ENCODE peak calls at places on chromosomes 16 and 17, in ten cellular contexts. L is neural crest cell; U is GM04503; D is right cardiac atrium; E is naive thymus-derived CD4-positive, alpha-beta T cell; Z is NCI-H1105 treated with DMSO at 0.1 percent for 48 hours; S is gastrocnemius medialis; W is activated naive CD4-positive, alpha-beta T cell treated with anti-CD3 and anti-CD28 coated beads, Interleukin-2, amount 50 U/mL, for 16 hours; I is activated T-cell treated with anti-CD3 and anti-CD28 coated beads for 1 hour; J is mucosa of gallbladder. Q is an unnamed sample.

GRCh38 chr16:57609541-57610401 is 18.7 kb upstream of the ADGRG1 start:
- DNase-seq in Z (peak), D (peak), S (no peak), L (no peak), I (no peak), U (no peak), J (peak), E (peak), W (peak), Q (peak)

GRCh38 chr17:37710344-37710886 is 34.4 kb downstream of the HNF1B start:
- DNase-seq in U (no peak), E (no peak), J (peak), S (no peak), W (no peak), D (no peak), I (no peak), Z (peak), L (peak), Q (no peak)

GRCh38 chr17:66654341-66654740 is 180.6 kb upstream of the CACNG5 start:
- DNase-seq in L (no peak), I (no peak), Z (no peak), E (no peak), J (peak), W (no peak), U (peak), D (no peak), S (no peak), Q (no peak)

GRCh38 chr17:78356163-78356713 is 3.6 kb downstream of the SOCS3 start:
- DNase-seq in S (peak), I (peak), D (peak), W (peak), E (peak), J (peak), L (no peak), Z (no peak), U (no peak), Q (peak)

GRCh38 chr17:280901-281300 is 71.7 kb downstream of the RPH3AL start:
- DNase-seq in W (no peak), S (no peak), Z (no peak), J (no peak), D (no peak), U (no peak), L (no peak), E (no peak), I (no peak), Q (no peak)

GRCh38 chr17:39699818-39700147 is at the start of gene ERBB2:
- DNase-seq in J (peak), D (peak), S (peak), E (no peak), Z (no peak), I (no peak), W (no peak), L (peak), U (peak), Q (no peak)

GRCh38 chr16:67537636-67538591 is 9.3 kb downstream of the RIPOR1 start:
- DNase-seq in Z (no peak), S (no peak), W (peak), L (peak), J (no peak), U (no peak), E (peak), D (peak), I (peak), Q (peak)

GRCh38 chr17:64386412-64387144 is 4.1 kb downstream of the PECAM1 start:
- DNase-seq in J (no peak), L (no peak), D (no peak), E (no peak), U (no peak), W (no peak), I (no peak), S (no peak), Z (no peak), Q (no peak)

GRCh38 chr17:71398706-71399620 is 721.9 kb upstream of the SOX9 start:
- DNase-seq in Z (no peak), S (no peak), L (no peak), W (no peak), I (no peak), J (no peak), E (no peak), U (no peak), D (no peak), Q (no peak)

GRCh38 chr17:80905586-80906230 is 85.9 kb upstream of the CHMP6 start:
- DNase-seq in J (no peak), W (no peak), S (no peak), U (no peak), I (no peak), E (no peak), Z (no peak), D (no peak), L (no peak), Q (no peak)

GRCh38 chr16:66862023-66862520 is 17.9 kb downstream of the CA7 start:
- DNase-seq in S (no peak), U (no peak), Z (no peak), D (peak), I (no peak), L (no peak), E (no peak), W (no peak), J (no peak), Q (no peak)

GRCh38 chr16:56814537-56815432 is 50.2 kb upstream of the SLC12A3 start:
- DNase-seq in J (no peak), U (no peak), L (no peak), E (no peak), Z (no peak), I (no peak), S (no peak), D (no peak), W (no peak), Q (no peak)

GRCh38 chr16:84518804-84519341 is 14.4 kb upstream of the MEAK7 start:
- DNase-seq in W (peak), D (no peak), L (no peak), I (peak), E (peak), U (no peak), Z (peak), J (no peak), S (no peak), Q (no peak)

GRCh38 chr16:59088401-59088800 is 354.3 kb upstream of the GOT2 start:
- DNase-seq in J (no peak), D (no peak), U (no peak), I (no peak), Z (no peak), L (no peak), E (no peak), S (no peak), W (no peak), Q (no peak)

GRCh38 chr17:64736804-64737492 is 74.8 kb upstream of the SMURF2 start:
- DNase-seq in S (no peak), I (peak), E (peak), W (peak), Z (no peak), J (peak), L (peak), D (no peak), U (no peak), Q (peak)

GRCh38 chr16:30052671-30053372 is 12.7 kb upstream of the ALDOA start:
- DNase-seq in S (peak), I (peak), U (no peak), L (peak), W (peak), J (peak), D (peak), E (peak), Z (peak), Q (peak)

GRCh38 chr16:75196826-75197225 is 10.1 kb downstream of the CTRB2 start:
- DNase-seq in I (no peak), L (no peak), E (no peak), U (no peak), W (no peak), J (no peak), S (no peak), D (no peak), Z (no peak), Q (no peak)

GRCh38 chr17:81401727-81402529 is 6.7 kb downstream of the BAHCC1 start:
- DNase-seq in I (no peak), J (no peak), E (no peak), W (no peak), Z (no peak), S (peak), U (no peak), L (peak), D (peak), Q (no peak)

GRCh38 chr16:48123104-48123788 is 32.5 kb downstream of the ABCC12 start:
- DNase-seq in S (no peak), W (peak), U (peak), E (no peak), I (no peak), L (no peak), D (no peak), J (no peak), Z (no peak), Q (no peak)

GRCh38 chr17:1222321-1222720 is 42.5 kb upstream of the ABR start:
- DNase-seq in W (no peak), Z (no peak), J (no peak), E (no peak), I (no peak), L (no peak), U (no peak), S (no peak), D (no peak), Q (no peak)

GRCh38 chr16:78896280-78896679 is 704.3 kb downstream of the MAF start:
- DNase-seq in I (no peak), Z (no peak), J (no peak), E (no peak), L (no peak), S (no peak), U (no peak), D (no peak), W (no peak), Q (no peak)

GRCh38 chr17:81218459-81218858 is 4.3 kb downstream of the CEP131 start:
- DNase-seq in W (no peak), I (no peak), Z (no peak), E (no peak), L (no peak), U (no peak), S (no peak), J (no peak), D (no peak), Q (no peak)